ENCODE peak calls at places on chromosomes 1 and 21, in ten cellular contexts. W is activated T-helper 2 cell treated with anti-CD3 and anti-CD28 coated beads, Interferon-gamma antibody, Interleukin-2, Interleukin-4, amounts not matched to agents 10 μg/mL and 5 μg/mL and 100 μg/mL, durations not matched to agents 14 hours and 24 hours and 36 hours; T is MM.1S; I is HS-5; M is activated CD8-positive, alpha-beta T cell treated with anti-CD3 and anti-CD28 coated beads for 36 hours; X is cardiac fibroblast; P is M059J; R is activated CD4-positive, alpha-beta T cell treated with anti-CD3 and anti-CD28 coated beads for 48 hours; O is IMR-90; D is activated T-helper 1 cell treated with anti-CD3 and anti-CD28 coated beads, Interleukin-12 subunit alpha, Interleukin-12 subunit beta, Interleukin-2, Interleukin-4 antibody, amounts not matched to agents 30 ng/mL and 10 ng/mL and 1 ng/mL, durations not matched to agents 14 hours and 24 hours and 36 hours. G is an unnamed sample.

GRCh38 chr1:234578735-234579134 is 31.2 kb downstream of the IRF2BP2 start:
- DNase-seq in W (no peak), T (no peak), I (no peak), M (no peak), X (no peak), P (no peak), R (no peak), O (no peak), D (no peak), G (no peak)

GRCh38 chr1:247332215-247332900 is 691 bp upstream of the ZNF496 start:
- DNase-seq in W (peak; percentile 35), T (no peak), I (no peak), M (peak; percentile 82), X (peak; percentile 53), P (peak; percentile 52), R (peak; percentile 73), O (peak; percentile 42), D (peak; percentile 32), G (no peak)

GRCh38 chr1:202812176-202813026 is 1.6 kb downstream of the PCAT6 start:
- DNase-seq in W (no peak), T (no peak), I (no peak), M (no peak), X (no peak), P (peak; percentile 31), R (no peak), O (no peak), D (no peak), G (no peak)

GRCh38 chr1:54540891-54541290 is 7.1 kb upstream of the ACOT11 start:
- DNase-seq in W (no peak), T (no peak), I (no peak), M (no peak), X (no peak), P (no peak), R (no peak), O (no peak), D (no peak), G (no peak)

GRCh38 chr21:42699196-42699595 is 45.8 kb downstream of the PDE9A start:
- DNase-seq in W (no peak), T (no peak), I (no peak), M (no peak), X (no peak), P (no peak), R (no peak), O (no peak), D (no peak), G (no peak)

GRCh38 chr1:56167596-56167995 is 411.8 kb downstream of the PLPP3 start:
- DNase-seq in W (no peak), T (no peak), I (no peak), M (no peak), X (no peak), P (no peak), R (no peak), O (no peak), D (no peak), G (no peak)

GRCh38 chr1:50930965-50931737 is 28.9 kb downstream of the FAF1 start:
- DNase-seq in W (no peak), T (no peak), I (no peak), M (peak; percentile 65), X (no peak), P (peak; percentile 6), R (peak; percentile 45), O (peak; percentile 19), D (no peak), G (no peak)

GRCh38 chr1:208149776-208150514 is 94.2 kb downstream of the PLXNA2 start:
- DNase-seq in W (no peak), T (no peak), I (no peak), M (no peak), X (peak; percentile 37), P (no peak), R (no peak), O (no peak), D (no peak), G (no peak)

GRCh38 chr1:81548918-81549587 is 251.7 kb upstream of the ADGRL2 start:
- DNase-seq in W (no peak), T (peak; percentile 76), I (no peak), M (no peak), X (no peak), P (no peak), R (no peak), O (no peak), D (no peak), G (no peak)

GRCh38 chr1:243246916-243247315 is 8.2 kb downstream of the CEP170 start:
- DNase-seq in W (no peak), T (no peak), I (no peak), M (no peak), X (peak; percentile 63), P (peak; percentile 53), R (no peak), O (peak; percentile 65), D (no peak), G (no peak)

GRCh38 chr1:79161077-79161476 is 154.5 kb upstream of the ADGRL4 start:
- DNase-seq in W (no peak), T (no peak), I (peak; percentile 69), M (no peak), X (peak; percentile 68), P (peak; percentile 20), R (no peak), O (peak; percentile 79), D (no peak), G (peak; percentile 19)

GRCh38 chr1:2314297-2314802 is 77.0 kb downstream of the MORN1 start:
- DNase-seq in W (no peak), T (no peak), I (no peak), M (peak; percentile 37), X (peak; percentile 81), P (peak; percentile 42), R (no peak), O (peak; percentile 36), D (no peak), G (no peak)

GRCh38 chr1:203281851-203282661 is 23.3 kb upstream of the BTG2 start:
- DNase-seq in W (no peak), T (no peak), I (no peak), M (no peak), X (no peak), P (no peak), R (no peak), O (no peak), D (no peak), G (no peak)

GRCh38 chr21:16912075-16912474 is 600.8 kb upstream of the CXADR start:
- DNase-seq in W (no peak), T (no peak), I (no peak), M (no peak), X (no peak), P (peak; percentile 69), R (no peak), O (peak; percentile 22), D (no peak), G (no peak)